ENCODE peak calls at places on chromosomes 6 and 20, in four cellular contexts. B is ovary, H is prostate gland, C is AG10803. Q is an unnamed sample.

GRCh38 chr20:46894579-46894958 is at the start of gene EYA2:
- DNase-seq in B (no peak), H (peak), C (peak), Q (no peak)

GRCh38 chr6:144151010-144151727 is 852 bp downstream of the STX11 start:
- DNase-seq in B (no peak), C (no peak), H (no peak), Q (peak)

GRCh38 chr6:102742033-102742432 is 1348.5 kb downstream of the GRIK2 start:
- DNase-seq in B (no peak), C (no peak), H (no peak), Q (no peak)

GRCh38 chr20:36745234-36745926 is 510 bp downstream of the NDRG3 start:
- DNase-seq in C (no peak), H (peak), B (no peak), Q (no peak)

GRCh38 chr20:43925786-43926185 is 11.1 kb downstream of the TOX2 start:
- DNase-seq in B (no peak), C (peak), H (no peak), Q (no peak)

GRCh38 chr20:55172310-55173002 is 697.1 kb downstream of the DOK5 start:
- DNase-seq in B (no peak), H (no peak), C (peak), Q (peak)

GRCh38 chr20:48661575-48662473 is 166.0 kb downstream of the PREX1 start:
- DNase-seq in H (no peak), C (peak), B (no peak), Q (no peak)

GRCh38 chr6:72922401-72922800 is 300.5 kb downstream of the KCNQ5 start:
- DNase-seq in C (peak), H (no peak), B (no peak), Q (no peak)

GRCh38 chr6:125153541-125154183 is at the start of gene TPD52L1:
- DNase-seq in H (peak), B (peak), C (peak), Q (peak)

GRCh38 chr20:61157301-61157700 is 94.8 kb upstream of the CDH4 start:
- DNase-seq in H (no peak), B (no peak), C (no peak), Q (no peak)

GRCh38 chr6:146701632-146702031 is 102.9 kb downstream of the ADGB start:
- DNase-seq in C (no peak), H (no peak), B (no peak), Q (no peak)

GRCh38 chr6:37033255-37033654 is 27.8 kb downstream of the FGD2 start:
- DNase-seq in H (no peak), B (no peak), C (no peak), Q (no peak)

GRCh38 chr6:50992704-50993625 is 174.3 kb downstream of the TFAP2B start:
- DNase-seq in C (no peak), H (no peak), B (no peak), Q (no peak)

GRCh38 chr6:3394671-3395070 is 62.2 kb downstream of the SLC22A23 start:
- DNase-seq in B (no peak), C (no peak), H (no peak), Q (no peak)

GRCh38 chr6:37284781-37285180 is 26.8 kb upstream of the TMEM217 start:
- DNase-seq in B (no peak), H (no peak), C (no peak), Q (no peak)

GRCh38 chr6:108186226-108186625 is 20.4 kb downstream of the NR2E1 start:
- DNase-seq in B (no peak), H (no peak), C (no peak), Q (no peak)

GRCh38 chr6:131914967-131915751 is 36.0 kb downstream of the CCN2 start:
- DNase-seq in H (peak), C (peak), B (peak), Q (peak)

GRCh38 chr20:45288860-45289259 is 17.8 kb upstream of the RBPJL start:
- DNase-seq in H (no peak), C (no peak), B (no peak), Q (no peak)

GRCh38 chr6:17045581-17046322 is 56.1 kb upstream of the STMND1 start:
- DNase-seq in B (no peak), C (peak), H (no peak), Q (peak)

GRCh38 chr20:58850693-58851174 is at the start of gene GNAS-AS1:
- DNase-seq in C (peak), B (peak), H (peak), Q (peak)

GRCh38 chr20:25317351-25318075 is 69.6 kb downstream of the PYGB start:
- DNase-seq in H (no peak), B (no peak), C (no peak), Q (no peak)

GRCh38 chr6:42929928-42930360 is 664 bp downstream of the CNPY3 start:
- DNase-seq in B (no peak), H (no peak), C (peak), Q (peak)

GRCh38 chr6:43368517-43369160 is 808 bp downstream of the ZNF318 start:
- DNase-seq in C (peak), B (peak), H (peak), Q (peak)

GRCh38 chr6:102356170-102356569 is 962.7 kb downstream of the GRIK2 start:
- DNase-seq in H (no peak), C (no peak), B (no peak), Q (no peak)

GRCh38 chr6:109610555-109610954 is 80.4 kb downstream of the AK9 start:
- DNase-seq in H (no peak), C (peak), B (no peak), Q (peak)

GRCh38 chr20:10513931-10514575 is 78.9 kb downstream of the SLX4IP start:
- DNase-seq in C (peak), B (no peak), H (no peak), Q (peak)

GRCh38 chr20:13147071-13147961 is 73.8 kb upstream of the ISM1 start:
- DNase-seq in C (peak), B (peak), H (no peak), Q (no peak)

GRCh38 chr20:20276806-20277530 is 90.9 kb upstream of the INSM1 start:
- DNase-seq in B (no peak), H (no peak), C (no peak), Q (no peak)

GRCh38 chr6:151589667-151590066 is 95.8 kb downstream of the CCDC170 start:
- DNase-seq in C (no peak), H (no peak), B (no peak), Q (no peak)

GRCh38 chr6:125114248-125114858 is 39.2 kb upstream of the TPD52L1 start:
- DNase-seq in H (peak), C (peak), B (peak), Q (peak)

GRCh38 chr20:17796096-17796563 is 96.4 kb downstream of the BANF2 start:
- DNase-seq in B (peak), C (peak), H (no peak), Q (peak)

GRCh38 chr20:37525810-37526209 is 1.9 kb downstream of the BLCAP start:
- DNase-seq in C (no peak), H (no peak), B (no peak), Q (no peak)

GRCh38 chr6:96186094-96186493 is 170.3 kb downstream of the FUT9 start:
- DNase-seq in C (no peak), H (no peak), B (no peak), Q (no peak)

GRCh38 chr6:155498370-155498769 is 42.7 kb upstream of the NOX3 start:
- DNase-seq in C (no peak), B (no peak), H (no peak), Q (no peak)
- TF ChIP-seq CTCF in C (peak), B (no peak), H (no peak), Q (no peak)

GRCh38 chr6:142932788-142933362 is 12.1 kb downstream of the HIVEP2 start:
- DNase-seq in B (no peak), H (no peak), C (no peak), Q (no peak)
- H3K4me3 ChIP-seq in B (no peak), H (no peak), C (no peak), Q (no peak)

DNA sequence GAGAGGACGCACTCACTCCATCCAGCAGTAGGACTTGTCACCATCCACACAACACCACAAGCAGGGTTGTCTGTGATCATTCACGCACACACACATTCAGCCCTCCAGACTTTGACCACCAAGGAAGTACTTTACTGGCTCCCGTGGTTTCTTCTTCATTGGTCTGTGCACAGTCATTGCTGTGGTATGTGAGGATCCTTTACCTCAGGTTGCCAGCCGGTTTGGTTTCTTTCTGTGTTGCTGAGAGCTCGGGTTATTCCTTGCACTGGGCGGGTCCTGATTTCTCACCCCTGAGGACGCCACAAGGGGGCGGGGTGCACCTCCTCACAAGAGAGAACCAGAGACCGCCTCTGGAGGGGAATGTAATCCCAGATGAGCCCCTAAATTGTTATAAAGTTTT is 11.2 kb downstream of the SLC35A1 start:
- DNase-seq in H (no peak), C (peak), B (no peak), Q (peak)
- TF ChIP-seq CTCF in H (no peak), C (no peak), B (no peak), Q (peak)

DNA sequence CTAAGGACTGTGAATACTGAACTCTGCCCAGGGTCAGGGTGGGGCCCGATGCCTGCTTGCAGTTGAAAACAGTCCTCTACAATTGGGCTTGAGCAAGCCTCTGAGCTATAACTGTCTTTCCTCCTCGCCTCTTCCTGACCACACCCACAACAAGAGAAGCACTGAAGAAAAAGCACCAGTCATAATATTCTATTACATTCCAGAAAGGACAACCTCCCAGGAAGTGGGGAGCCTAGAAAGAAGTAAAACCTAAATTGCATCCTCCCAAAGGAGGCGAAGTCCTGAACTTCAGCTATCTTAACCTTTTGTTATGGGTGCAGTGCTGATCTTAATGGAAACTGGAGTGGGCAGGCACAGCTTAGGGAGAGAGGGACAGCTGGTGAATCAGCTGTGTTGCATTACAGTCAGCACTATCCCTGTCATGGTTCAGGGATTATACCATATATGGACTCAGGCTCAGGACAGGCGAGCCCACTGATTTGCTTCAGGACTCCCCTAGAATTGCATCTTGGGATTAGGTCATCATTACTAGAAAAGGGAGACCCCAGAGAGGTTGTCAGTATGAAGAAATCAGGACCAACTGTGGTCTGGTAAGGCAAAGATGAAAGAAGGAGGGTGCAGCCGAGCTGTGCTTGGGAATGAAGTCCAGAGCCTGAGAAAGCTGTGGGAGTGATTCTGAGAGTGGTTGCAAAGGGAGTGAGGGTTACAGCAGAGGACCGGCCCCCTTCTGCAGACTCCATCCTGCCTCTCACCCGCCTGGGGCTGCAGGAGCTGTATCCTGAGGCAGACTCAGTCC is 18.3 kb upstream of the TRAM2 start:
- DNase-seq in H (no peak), B (peak), C (peak), Q (peak)
- H3K4me3 ChIP-seq in H (no peak), B (no peak), C (peak), Q (peak)

GRCh38 chr20:57702521-57702920 is 7.3 kb downstream of the PMEPA1 start:
- DNase-seq in B (no peak), H (no peak), C (no peak), Q (no peak)
- TF ChIP-seq CTCF in B (no peak), H (no peak), C (no peak), Q (no peak)

DNA sequence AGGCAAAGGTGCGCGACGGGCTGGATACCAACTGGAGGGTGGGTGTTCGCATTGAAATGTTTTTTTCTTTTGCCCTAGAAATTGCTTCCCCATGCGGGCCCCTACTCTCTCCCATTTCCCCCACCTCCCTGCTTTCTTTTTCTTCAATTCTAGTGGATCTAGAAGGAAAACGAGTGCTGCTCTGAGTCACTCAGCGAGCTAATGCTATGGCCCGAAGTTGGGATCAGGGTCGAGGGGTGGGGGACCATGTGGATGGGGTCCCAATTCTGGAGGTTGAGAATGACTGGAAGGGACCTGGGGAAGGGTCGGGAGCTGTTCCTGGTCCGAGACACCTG is 71.5 kb downstream of the SOX4 start:
- DNase-seq in C (no peak), B (no peak), H (no peak), Q (no peak)
- H3K4me3 ChIP-seq in C (peak), B (peak), H (peak), Q (peak)